ENCODE peak calls at places on chromosomes 11 and 22, in four cellular contexts. X is HEK293T, H is HepG2, B is K562. K is an unnamed sample.

GRCh38 chr11:14189874-14190273 is 169.1 kb downstream of the RRAS2 start:
- DNase-seq in X (no peak), H (no peak), B (no peak), K (no peak)

GRCh38 chr11:88979641-88980040 is 86.1 kb downstream of the GRM5 start:
- DNase-seq in X (no peak), H (no peak), B (no peak), K (no peak)

GRCh38 chr11:92277871-92278270 is 53.3 kb downstream of the FAT3 start:
- DNase-seq in X (no peak), H (no peak), B (no peak), K (no peak)

GRCh38 chr11:58647866-58648265 is 25.4 kb downstream of the CNTF start:
- DNase-seq in X (no peak), H (no peak), B (no peak), K (no peak)

GRCh38 chr22:50620861-50621490 is 7.0 kb downstream of the ARSA start:
- DNase-seq in X (no peak), H (peak), B (no peak), K (peak)

GRCh38 chr22:17266261-17266971 is 47.2 kb upstream of the ADA2 start:
- DNase-seq in X (peak), H (no peak), B (no peak), K (no peak)

GRCh38 chr22:49492756-49493251 is 334.9 kb downstream of the BRD1 start:
- DNase-seq in X (no peak), H (no peak), B (no peak), K (no peak)

GRCh38 chr11:6320411-6321207 is at the start of gene CAVIN3:
- DNase-seq in X (no peak), H (no peak), B (no peak), K (peak)

GRCh38 chr11:104968365-104968855 is at the start of gene CASP4:
- DNase-seq in X (no peak), H (peak), B (no peak), K (peak)

GRCh38 chr11:9160166-9160565 is 68.8 kb upstream of the SCUBE2 start:
- DNase-seq in X (no peak), H (no peak), B (no peak), K (no peak)

GRCh38 chr11:35141538-35141937 is 2.6 kb downstream of the CD44 start:
- DNase-seq in X (no peak), H (no peak), B (no peak), K (no peak)

GRCh38 chr11:45805305-45806071 is 539 bp downstream of the SLC35C1 start:
- DNase-seq in X (peak), H (peak), B (no peak), K (no peak)
- TF ChIP-seq TARDBP in X (no peak), H (no peak), B (no peak), K (no peak)

GRCh38 chr11:18265949-18266348 is at the start of gene SAA1:
- DNase-seq in X (no peak), H (no peak), B (no peak), K (no peak)
- TF ChIP-seq TARDBP in X (no peak), H (no peak), B (no peak), K (no peak)

DNA sequence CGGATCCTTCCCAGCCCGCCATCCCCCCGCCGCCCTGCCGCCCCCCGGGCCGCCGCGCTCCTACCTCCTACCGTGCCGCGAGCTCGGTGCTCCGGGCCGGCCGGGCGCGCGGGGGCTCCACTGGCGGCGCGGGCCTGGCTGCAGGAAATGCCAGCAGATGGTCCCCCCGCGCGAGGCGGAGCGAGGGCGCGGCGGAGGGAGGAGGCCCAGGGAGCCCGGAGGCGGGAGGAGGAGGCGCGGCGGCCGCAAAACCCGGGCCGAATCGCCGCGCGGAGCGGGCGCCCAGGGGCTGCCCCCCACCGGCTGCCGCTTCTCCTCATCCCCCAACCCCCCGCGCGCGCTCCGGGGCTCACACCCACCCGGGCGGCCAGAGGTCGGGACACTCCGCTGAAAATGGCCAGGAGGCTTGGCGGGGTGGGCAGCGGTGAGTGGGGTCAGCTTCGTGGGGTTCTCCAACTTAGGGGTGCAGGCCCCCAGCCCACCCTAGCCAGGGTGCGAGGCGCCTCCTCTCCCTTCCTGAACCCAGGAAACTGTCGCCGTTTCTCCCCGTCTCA is at the start of gene OSBPL5:
- DNase-seq in X (peak), H (no peak), B (peak), K (no peak)
- TF ChIP-seq TARDBP in X (no peak), H (no peak), B (no peak), K (no peak)

DNA sequence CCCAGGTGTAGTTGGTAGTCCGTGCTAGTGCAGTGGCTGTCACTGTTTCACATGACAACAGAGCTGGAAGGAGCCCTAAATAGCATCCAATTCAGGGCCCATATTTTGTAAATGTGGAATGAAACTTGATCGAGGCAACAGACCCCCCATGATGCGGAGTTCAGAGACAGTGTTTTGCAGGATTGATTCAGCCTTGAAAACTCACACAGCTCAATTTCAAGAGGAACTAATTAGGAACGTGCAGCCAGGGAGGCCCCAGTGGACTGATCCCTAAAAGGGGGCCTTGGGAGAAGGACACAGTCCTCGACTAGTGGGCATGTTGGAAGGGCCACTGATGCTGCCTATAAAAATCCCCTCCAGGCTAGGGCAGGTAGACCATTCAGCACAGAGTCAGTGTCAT is 61.0 kb upstream of the TTC12 start:
- DNase-seq in X (no peak), H (no peak), B (no peak), K (no peak)
- TF ChIP-seq TARDBP in X (no peak), H (no peak), B (no peak), K (no peak)

GRCh38 chr11:65060913-65061408 is 2.6 kb upstream of the NAALADL1 start:
- DNase-seq in X (peak), H (peak), B (peak), K (no peak)

GRCh38 chr11:65058419-65059054 is at the start of gene NAALADL1:
- DNase-seq in X (no peak), H (peak), B (no peak), K (no peak)

GRCh38 chr11:65059959-65060824 is 1.8 kb upstream of the NAALADL1 start:
- DNase-seq in X (no peak), H (no peak), B (no peak), K (no peak)

GRCh38 chr11:65058012-65058411 is 341 bp downstream of the NAALADL1 start:
- DNase-seq in X (no peak), H (no peak), B (no peak), K (no peak)

GRCh38 chr11:65059523-65059922 is 1.2 kb upstream of the NAALADL1 start:
- DNase-seq in X (no peak), H (no peak), B (no peak), K (no peak)
- TF ChIP-seq TARDBP in X (no peak), H (no peak), B (no peak), K (no peak)

GRCh38 chr22:46897246-46897623 is 134.8 kb downstream of the TBC1D22A start:
- DNase-seq in X (no peak), H (no peak), B (peak), K (no peak)
- TF ChIP-seq TARDBP in X (no peak), H (no peak), B (no peak), K (no peak)

DNA sequence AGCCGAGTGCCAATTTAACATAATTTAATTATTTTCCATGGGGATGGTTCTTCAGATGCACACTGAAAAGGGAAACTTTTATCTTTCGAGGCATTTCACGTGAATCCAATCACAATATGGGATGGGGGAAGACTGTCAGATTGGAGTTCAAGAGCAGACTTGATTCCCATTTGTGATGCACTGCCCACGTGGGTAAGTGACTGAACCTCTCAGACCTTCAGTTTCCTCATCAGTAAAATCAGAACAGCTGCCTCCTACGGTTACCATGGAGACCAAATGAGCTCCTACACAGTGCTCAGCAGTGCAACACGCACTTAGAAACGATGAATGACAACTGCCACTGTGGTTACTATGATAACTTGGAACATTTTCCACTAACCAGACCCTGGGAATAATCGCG is 21.7 kb downstream of the KIAA0930 start:
- DNase-seq in X (no peak), H (no peak), B (no peak), K (peak)
- TF ChIP-seq TARDBP in X (no peak), H (no peak), B (no peak), K (no peak)

GRCh38 chr11:76783901-76784813 is 1.0 kb downstream of the TSKU start:
- DNase-seq in X (peak), H (peak), B (peak), K (no peak)
- TF ChIP-seq TARDBP in X (no peak), H (peak), B (no peak), K (no peak)

GRCh38 chr22:35903571-35904331 is 124.9 kb downstream of the RBFOX2 start:
- DNase-seq in X (no peak), H (no peak), B (no peak), K (no peak)
- TF ChIP-seq TARDBP in X (no peak), H (no peak), B (no peak), K (no peak)